ENCODE peak calls at places on chromosomes 5 and 9, in five cellular contexts. K is small intestine, Q is OCI-LY7, O is cardiac muscle cell, M is tibial nerve. R is an unnamed sample.

GRCh38 chr9:90815183-90815943 is 13.7 kb downstream of the SYK start:
- DNase-seq in M (peak), Q (peak), K (no peak), O (peak), R (peak)

GRCh38 chr9:37643214-37643613 is 7.5 kb upstream of the FRMPD1 start:
- DNase-seq in K (no peak), M (no peak), Q (no peak), O (no peak), R (no peak)

GRCh38 chr5:133612021-133612860 is at the start of gene FSTL4:
- DNase-seq in Q (no peak), O (no peak), K (peak), M (no peak), R (no peak)

GRCh38 chr9:20315672-20316071 is 306.6 kb downstream of the MLLT3 start:
- DNase-seq in K (no peak), M (no peak), Q (no peak), O (peak), R (no peak)

GRCh38 chr9:110040788-110041187 is 167.2 kb downstream of the C9orf152 start:
- DNase-seq in K (peak), O (peak), M (no peak), Q (no peak), R (no peak)

GRCh38 chr9:22118810-22119479 is 109.8 kb upstream of the CDKN2B start:
- DNase-seq in K (no peak), Q (no peak), O (no peak), M (no peak), R (no peak)

GRCh38 chr5:98963019-98963418 is 34.2 kb upstream of the CHD1 start:
- DNase-seq in Q (no peak), M (no peak), K (no peak), O (no peak), R (no peak)

GRCh38 chr5:178791976-178792375 is 61.5 kb upstream of the ZNF354A start:
- DNase-seq in K (no peak), M (no peak), Q (no peak), O (no peak), R (no peak)

GRCh38 chr5:14134086-14134485 is 9.1 kb upstream of the TRIO start:
- DNase-seq in K (no peak), M (no peak), O (no peak), Q (no peak), R (no peak)

GRCh38 chr5:54460181-54460919 is 4.9 kb downstream of the HSPB3 start:
- DNase-seq in Q (no peak), O (peak), K (no peak), M (no peak), R (no peak)

GRCh38 chr9:96258967-96259366 is 43.0 kb downstream of the HSD17B3 start:
- DNase-seq in O (no peak), Q (no peak), K (no peak), M (no peak), R (no peak)

GRCh38 chr5:6582507-6583048 is 50.3 kb downstream of the NSUN2 start:
- DNase-seq in O (no peak), K (peak), M (no peak), Q (no peak), R (no peak)

GRCh38 chr9:122140368-122141193 is 19.0 kb downstream of the NDUFA8 start:
- DNase-seq in Q (no peak), K (no peak), O (no peak), M (no peak), R (no peak)

GRCh38 chr9:126506361-126507317 is 107.1 kb upstream of the LMX1B start:
- DNase-seq in O (no peak), M (no peak), K (no peak), Q (no peak), R (no peak)

GRCh38 chr9:4196376-4196775 is 103.5 kb downstream of the GLIS3 start:
- DNase-seq in Q (no peak), M (no peak), K (no peak), O (no peak), R (no peak)

GRCh38 chr5:116209166-116209565 is 124.3 kb downstream of the COMMD10 start:
- DNase-seq in Q (no peak), M (no peak), O (peak), K (no peak), R (no peak)

GRCh38 chr5:6143523-6143922 is 234.8 kb downstream of the MED10 start:
- DNase-seq in Q (no peak), K (no peak), M (no peak), O (no peak), R (no peak)

GRCh38 chr9:137376386-137376785 is 46.6 kb downstream of the EXD3 start:
- DNase-seq in O (no peak), M (no peak), K (no peak), Q (no peak), R (no peak)

GRCh38 chr9:92948032-92948534 is 760 bp downstream of the FGD3 start:
- DNase-seq in Q (no peak), M (no peak), O (no peak), K (no peak), R (no peak)

GRCh38 chr9:76662476-76663281 is 101.6 kb upstream of the PCA3 start:
- DNase-seq in M (no peak), O (no peak), K (no peak), Q (peak), R (peak)

GRCh38 chr5:156473271-156473935 is 146.4 kb downstream of the SGCD start:
- DNase-seq in M (no peak), Q (no peak), O (peak), K (no peak), R (no peak)

GRCh38 chr9:83056911-83057310 is 6.0 kb downstream of the RASEF start:
- DNase-seq in K (peak), Q (no peak), O (no peak), M (no peak), R (no peak)

GRCh38 chr5:157779221-157779620 is 35.7 kb downstream of the LSM11 start:
- DNase-seq in K (no peak), M (no peak), Q (no peak), O (no peak), R (no peak)

GRCh38 chr9:127720865-127721227 is 5.0 kb downstream of the TTC16 start:
- DNase-seq in O (no peak), K (no peak), Q (no peak), M (no peak), R (no peak)

GRCh38 chr9:129458663-129459549 is 162.0 kb downstream of the C9orf50 start:
- DNase-seq in O (no peak), M (no peak), Q (peak), K (no peak), R (no peak)

GRCh38 chr5:92906798-92907380 is 674.1 kb downstream of the NR2F1-AS1 start:
- DNase-seq in K (no peak), Q (no peak), M (no peak), O (no peak), R (no peak)

GRCh38 chr5:67910599-67910998 is 305.0 kb upstream of the PIK3R1 start:
- DNase-seq in M (no peak), Q (no peak), O (peak), K (peak), R (no peak)

GRCh38 chr9:130713286-130713975 is 19.9 kb downstream of the EXOSC2 start:
- DNase-seq in M (peak), K (peak), O (peak), Q (peak), R (no peak)

GRCh38 chr5:122183098-122183794 is 53.9 kb downstream of the ZNF474 start:
- DNase-seq in O (peak), Q (no peak), K (no peak), M (peak), R (no peak)

GRCh38 chr9:18595597-18595996 is 121.6 kb downstream of the ADAMTSL1 start:
- DNase-seq in K (no peak), M (no peak), Q (no peak), O (no peak), R (no peak)

GRCh38 chr5:132024789-132025402 is 13.4 kb upstream of the ACSL6 start:
- DNase-seq in O (no peak), Q (no peak), K (no peak), M (no peak), R (no peak)

GRCh38 chr5:88269222-88269771 is 652 bp upstream of the TMEM161B start:
- DNase-seq in M (no peak), O (peak), K (peak), Q (peak), R (peak)

GRCh38 chr9:88923653-88924284 is 67.5 kb upstream of the S1PR3 start:
- DNase-seq in M (no peak), O (no peak), Q (no peak), K (peak), R (peak)

GRCh38 chr5:80031109-80031508 is 4.0 kb upstream of the THBS4 start:
- DNase-seq in Q (no peak), O (no peak), K (no peak), M (no peak), R (peak)

GRCh38 chr5:80026841-80027240 is 8.3 kb upstream of the THBS4 start:
- DNase-seq in Q (no peak), O (no peak), K (no peak), M (no peak), R (no peak)
- H3K4me3 ChIP-seq in Q (no peak), O (no peak), K (no peak), M (no peak), R (no peak)

DNA sequence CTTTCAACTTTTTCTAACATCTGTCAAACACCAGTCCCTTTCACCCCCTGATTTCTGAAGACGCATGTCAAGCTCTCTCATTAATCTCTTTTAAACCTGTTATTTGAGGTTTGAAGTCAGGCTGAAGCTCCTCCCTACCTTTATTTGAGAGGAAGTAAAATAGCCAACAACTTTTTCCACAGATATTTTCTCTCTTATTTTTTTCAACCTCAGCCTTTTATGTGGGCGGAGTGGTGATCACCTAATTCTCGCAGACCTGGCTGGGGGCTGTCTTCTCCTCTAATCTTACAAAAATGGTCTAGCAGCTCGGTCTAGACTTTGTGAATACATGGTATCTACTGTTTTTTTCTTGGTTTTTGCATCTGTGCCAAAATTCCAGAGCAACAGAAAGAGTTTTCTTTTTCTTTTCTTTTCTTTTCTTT is 395.7 kb upstream of the ACTBL2 start:
- DNase-seq in M (no peak), K (no peak), Q (no peak), O (peak), R (no peak)
- H3K4me3 ChIP-seq in M (no peak), K (no peak), Q (no peak), O (no peak), R (no peak)

GRCh38 chr5:162067651-162068411 is at the start of gene GABRG2:
- DNase-seq in K (no peak), M (no peak), Q (no peak), O (no peak), R (no peak)
- H3K4me3 ChIP-seq in K (no peak), M (no peak), Q (no peak), O (no peak), R (no peak)

GRCh38 chr5:71456362-71456743 is 902 bp downstream of the BDP1 start:
- DNase-seq in K (no peak), O (no peak), M (no peak), Q (no peak), R (no peak)

GRCh38 chr5:71460693-71461092 is 5.2 kb downstream of the BDP1 start:
- DNase-seq in Q (no peak), O (no peak), K (no peak), M (no peak), R (no peak)

GRCh38 chr5:71454913-71455312 is 538 bp upstream of the BDP1 start:
- DNase-seq in M (no peak), K (no peak), O (no peak), Q (no peak), R (no peak)

GRCh38 chr5:71455427-71456361 is at the start of gene BDP1:
- DNase-seq in K (peak), O (peak), M (peak), Q (peak), R (peak)

GRCh38 chr5:71457106-71457505 is 1.7 kb downstream of the BDP1 start:
- DNase-seq in K (no peak), M (no peak), O (no peak), Q (no peak), R (no peak)
- H3K4me3 ChIP-seq in K (no peak), M (no peak), O (peak), Q (peak), R (peak)

GRCh38 chr9:107486674-107487520 is 2.7 kb downstream of the KLF4 start:
- DNase-seq in Q (no peak), O (no peak), K (no peak), M (no peak), R (no peak)
- H3K4me3 ChIP-seq in Q (no peak), O (no peak), K (peak), M (peak), R (no peak)

GRCh38 chr5:7849531-7850240 is 1.2 kb downstream of the CFAP90 start:
- DNase-seq in Q (no peak), M (no peak), K (no peak), O (peak), R (no peak)

GRCh38 chr5:7851617-7852289 is 820 bp upstream of the CFAP90 start:
- DNase-seq in O (no peak), K (no peak), M (no peak), Q (no peak), R (no peak)

GRCh38 chr5:7851240-7851592 is 283 bp upstream of the CFAP90 start:
- DNase-seq in Q (no peak), M (no peak), K (no peak), O (no peak), R (no peak)

GRCh38 chr5:7850241-7850532 is 746 bp downstream of the CFAP90 start:
- DNase-seq in M (no peak), O (no peak), K (no peak), Q (no peak), R (no peak)

DNA sequence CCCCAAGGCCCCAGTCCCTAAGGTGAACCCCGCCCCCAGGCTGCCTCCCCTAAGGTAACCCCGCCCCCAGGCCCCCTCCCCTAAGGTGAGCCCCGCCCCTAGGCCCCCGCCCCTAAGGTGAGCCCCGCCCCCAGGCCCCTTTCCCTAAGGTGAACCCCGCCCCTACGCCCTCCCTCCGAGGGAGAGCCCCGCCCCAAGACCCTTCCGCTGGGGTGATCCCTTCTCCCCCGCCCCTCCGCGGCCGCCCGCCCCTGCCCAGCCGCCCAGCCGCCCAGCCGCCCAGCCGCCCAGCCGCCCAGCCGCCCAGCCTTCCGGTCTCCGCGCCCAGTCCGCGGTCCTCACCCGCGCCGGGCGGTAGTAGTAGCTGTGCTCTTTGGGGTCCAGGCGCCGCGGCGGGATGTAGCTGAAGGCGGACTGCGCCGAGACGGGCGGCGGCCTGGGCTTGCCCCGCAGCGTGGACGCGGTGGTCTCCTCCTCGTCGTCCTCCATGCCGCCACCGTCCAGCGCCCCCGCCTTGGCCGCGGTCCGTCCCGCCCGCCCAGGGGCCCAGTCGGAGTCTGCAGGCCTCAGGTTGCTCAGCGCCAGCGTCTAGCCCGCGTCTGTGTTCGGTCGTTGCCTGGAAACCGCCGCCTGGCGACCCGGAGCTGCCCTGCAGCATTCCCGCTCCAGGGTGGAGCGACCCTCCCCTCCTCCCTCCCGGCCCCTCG is at the start of gene CFAP90:
- DNase-seq in Q (no peak), O (peak), M (no peak), K (peak), R (no peak)
- H3K4me3 ChIP-seq in Q (no peak), O (peak), M (peak), K (peak), R (no peak)